ENCODE peak calls at places on chromosomes 11 and 22, in eight cellular contexts. S is neural progenitor cell, K is HCT116, M is GM23248, F is MM.1S, V is GM23338, H is hepatocyte, E is PC-3. N is an unnamed sample.

GRCh38 chr11:77200351-77200750 is 72.3 kb downstream of the MYO7A start:
- DNase-seq in S (no peak), K (no peak), M (no peak), F (peak; percentile 4), V (no peak), H (no peak), E (no peak), N (no peak)

GRCh38 chr22:27970596-27971220 is 51.7 kb upstream of the PITPNB start:
- DNase-seq in S (no peak), K (no peak), M (no peak), F (no peak), V (no peak), H (no peak), E (no peak), N (no peak)

GRCh38 chr11:130214861-130215530 is 55.4 kb downstream of the ST14 start:
- DNase-seq in S (no peak), K (no peak), M (no peak), F (no peak), V (no peak), H (no peak), E (no peak), N (no peak)

GRCh38 chr11:57363681-57364080 is 17.3 kb downstream of the PRG3 start:
- DNase-seq in S (no peak), K (no peak), M (no peak), F (no peak), V (no peak), H (no peak), E (no peak), N (no peak)

GRCh38 chr11:116502641-116503061 is 270.1 kb downstream of the BUD13 start:
- DNase-seq in S (no peak), K (no peak), M (no peak), F (no peak), V (no peak), H (no peak), E (no peak), N (no peak)

GRCh38 chr22:45413368-45414211 is at the start of the genes RIBC2 and SMC1B:
- DNase-seq in S (peak; percentile 92), K (peak; percentile 87), M (peak; percentile 96), F (peak; percentile 92), V (peak; percentile 98), H (peak; percentile 90), E (peak; percentile 81), N (no peak)

GRCh38 chr11:73717136-73717535 is 43.7 kb downstream of the RAB6A start:
- DNase-seq in S (no peak), K (no peak), M (no peak), F (no peak), V (no peak), H (no peak), E (no peak), N (no peak)

GRCh38 chr11:62645660-62645933 is 816 bp downstream of the GANAB start:
- DNase-seq in S (no peak), K (no peak), M (no peak), F (no peak), V (no peak), H (no peak), E (no peak), N (peak; percentile 27)

GRCh38 chr22:42288791-42289190 is 18.3 kb upstream of the TCF20 start:
- DNase-seq in S (no peak), K (no peak), M (no peak), F (no peak), V (no peak), H (no peak), E (no peak), N (no peak)

GRCh38 chr22:35334010-35334409 is 34.3 kb downstream of the TOM1 start:
- DNase-seq in S (no peak), K (no peak), M (no peak), F (no peak), V (no peak), H (no peak), E (no peak), N (no peak)

DNA sequence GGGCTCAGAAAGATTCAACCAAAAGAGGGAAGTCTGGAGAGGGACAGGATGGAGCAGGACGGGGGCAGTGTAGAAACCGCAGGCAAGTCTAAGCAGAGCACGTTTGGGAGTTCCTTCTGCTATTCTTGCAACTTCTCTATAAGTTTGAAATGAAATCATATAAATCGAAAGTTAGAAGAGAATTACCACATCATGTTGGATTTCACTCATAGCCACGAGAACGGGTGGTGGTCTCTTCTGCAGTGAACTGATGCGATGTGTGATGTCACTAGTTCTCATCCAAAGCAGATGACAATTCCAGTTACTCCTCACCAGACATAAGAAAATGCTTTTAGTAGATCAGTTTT is 36.0 kb downstream of the KCNQ1 start:
- DNase-seq in S (no peak), K (no peak), M (no peak), F (no peak), V (no peak), H (no peak), E (no peak), N (no peak)
- TF ChIP-seq EZH2phosphoT487 in S (no peak), K (no peak), M (no peak), F (no peak), V (no peak), H (no peak), E (no peak), N (no peak)

GRCh38 chr11:13759050-13759449 is 90.6 kb downstream of the FAR1 start:
- DNase-seq in S (no peak), K (no peak), M (no peak), F (no peak), V (no peak), H (no peak), E (no peak), N (no peak)

GRCh38 chr11:13760115-13760514 is 91.6 kb downstream of the FAR1 start:
- DNase-seq in S (no peak), K (no peak), M (no peak), F (no peak), V (no peak), H (no peak), E (peak; percentile 49), N (no peak)

GRCh38 chr11:13761712-13762111 is 93.2 kb downstream of the FAR1 start:
- DNase-seq in S (no peak), K (no peak), M (peak; percentile 11), F (no peak), V (no peak), H (no peak), E (no peak), N (no peak)

GRCh38 chr11:13765886-13766285 is 97.4 kb downstream of the FAR1 start:
- DNase-seq in S (no peak), K (no peak), M (no peak), F (no peak), V (no peak), H (no peak), E (no peak), N (no peak)

DNA sequence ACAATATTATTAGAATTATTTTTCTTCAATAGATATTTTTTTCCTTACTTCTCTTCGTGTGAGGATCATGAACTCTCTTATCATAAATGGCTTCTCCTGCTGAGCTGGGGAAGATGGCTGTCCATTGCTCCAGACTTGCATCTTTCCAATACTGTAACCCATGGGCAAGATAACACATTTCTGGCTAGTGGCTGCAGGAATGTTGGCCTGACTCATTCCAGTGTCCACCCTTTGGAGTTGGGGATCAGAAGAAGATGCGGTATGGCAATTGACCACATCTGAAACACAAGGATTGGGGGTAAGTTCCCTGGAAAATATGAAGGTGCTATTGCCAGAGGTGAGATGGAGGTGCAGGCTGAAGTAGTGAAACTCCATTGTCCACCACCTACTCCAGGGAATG is 92.8 kb downstream of the FAR1 start:
- DNase-seq in S (no peak), K (no peak), M (peak; percentile 24), F (no peak), V (no peak), H (no peak), E (no peak), N (no peak)
- H3K4me2 ChIP-seq in S (no peak overlapping the region), K (no peak overlapping the region), M (no peak overlapping the region), F (no peak overlapping the region), V (no peak overlapping the region), H (no peak overlapping the region), E (no peak overlapping the region), N (no peak overlapping the region)

DNA sequence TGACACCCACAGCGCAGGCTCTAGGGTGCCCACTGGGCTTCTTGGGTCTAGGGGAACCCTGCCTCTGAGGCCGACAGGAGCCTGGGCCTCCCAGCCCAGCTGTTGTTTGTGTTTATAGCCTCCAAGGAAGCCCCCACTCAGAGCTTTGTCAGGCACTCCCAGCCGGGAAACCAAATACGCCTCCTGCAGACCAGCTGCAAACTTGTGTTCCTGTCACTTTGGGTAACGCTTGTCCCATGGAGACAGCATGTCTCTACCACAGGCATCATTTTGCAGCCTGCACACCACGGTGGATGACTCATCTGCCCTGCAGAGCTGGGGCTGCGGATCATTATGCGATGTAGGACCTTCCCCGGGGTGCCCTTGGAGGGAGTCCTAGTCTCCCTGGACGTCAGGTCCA is 40.6 kb upstream of the CRYBB3 start:
- DNase-seq in S (no peak), K (no peak), M (peak; percentile 9), F (no peak), V (no peak), H (no peak), E (no peak), N (no peak)
- TF ChIP-seq EZH2phosphoT487 in S (no peak), K (no peak), M (no peak), F (no peak), V (no peak), H (no peak), E (no peak), N (no peak)

GRCh38 chr11:134414772-134415765 is 3.0 kb upstream of the B3GAT1 start:
- DNase-seq in S (peak; percentile 32), K (no peak), M (no peak), F (no peak), V (no peak), H (no peak), E (no peak), N (peak; percentile 3)

GRCh38 chr11:134413334-134414035 is 1.4 kb upstream of the B3GAT1 start:
- DNase-seq in S (peak; percentile 62), K (no peak), M (no peak), F (no peak), V (peak; percentile 62), H (no peak), E (no peak), N (no peak)

GRCh38 chr11:134414036-134414731 is 2.1 kb upstream of the B3GAT1 start:
- DNase-seq in S (peak; percentile 30), K (no peak), M (no peak), F (no peak), V (no peak), H (no peak), E (no peak), N (no peak)

GRCh38 chr11:134418119-134418840 is 6.2 kb upstream of the B3GAT1 start:
- DNase-seq in S (peak; percentile 45), K (no peak), M (peak; percentile 46), F (no peak), V (peak; percentile 29), H (peak; percentile 78), E (peak; percentile 42), N (no peak)

DNA sequence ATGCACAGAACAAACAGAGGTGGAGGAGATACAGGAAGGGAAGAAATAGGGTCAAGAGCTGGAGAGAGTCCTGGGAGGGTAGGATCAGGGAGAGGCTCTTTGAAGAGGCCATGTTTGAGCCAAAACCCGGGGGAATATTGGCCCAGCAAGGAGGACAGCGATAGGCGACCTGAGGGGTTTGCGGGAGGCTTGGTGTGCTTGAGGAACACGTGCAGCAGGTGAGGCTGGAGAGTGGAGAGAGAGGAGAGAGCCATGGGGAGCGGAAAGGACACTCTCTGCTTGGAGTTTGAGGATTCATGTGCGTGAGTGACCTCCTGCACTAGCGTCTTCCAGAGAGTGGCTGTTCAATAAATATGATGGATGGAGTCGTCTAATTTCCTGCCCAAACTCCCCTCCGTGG is 4.7 kb upstream of the B3GAT1 start:
- DNase-seq in S (no peak), K (no peak), M (no peak), F (no peak), V (no peak), H (no peak), E (no peak), N (no peak)
- H3K4me2 ChIP-seq in S (no peak overlapping the region), K (no peak overlapping the region), M (no peak overlapping the region), F (no peak overlapping the region), V (no peak overlapping the region), H (no peak overlapping the region), E (no peak overlapping the region), N (no peak overlapping the region)

N was measured in OCI-LY7.